ENCODE peak calls at places on chromosomes 2 and 18, in six cellular contexts. W, M, Q, O, P and T are unnamed samples.

GRCh38 chr2:224016963-224017362 is 22.1 kb downstream of the SERPINE2 start:
- DNase-seq in Q (no peak), P (no peak), O (no peak), M (no peak), W (no peak), T (no peak)

GRCh38 chr2:72668647-72669046 is 157.2 kb downstream of the EXOC6B start:
- DNase-seq in M (no peak), P (no peak), W (no peak), O (no peak), Q (no peak), T (no peak)

GRCh38 chr2:175436076-175436475 is 254.6 kb upstream of the ATP5MC3 start:
- DNase-seq in P (no peak), Q (no peak), W (no peak), O (no peak), M (no peak), T (no peak)

GRCh38 chr18:26520974-26521373 is 27.4 kb downstream of the KCTD1 start:
- DNase-seq in W (no peak), O (no peak), Q (no peak), M (no peak), P (no peak), T (no peak)

GRCh38 chr2:47310801-47311560 is 92.0 kb upstream of the MSH2 start:
- DNase-seq in Q (peak), O (no peak), P (peak), M (no peak), W (peak), T (no peak)

GRCh38 chr2:24245986-24246779 is 71.3 kb downstream of the FAM228A start:
- DNase-seq in M (no peak), W (no peak), Q (no peak), P (no peak), O (no peak), T (no peak)

GRCh38 chr2:67463810-67464209 is 66.7 kb downstream of the ETAA1 start:
- DNase-seq in O (no peak), Q (no peak), M (peak), W (no peak), P (no peak), T (no peak)

GRCh38 chr18:66511810-66512209 is 92.1 kb downstream of the CDH19 start:
- DNase-seq in P (no peak), M (no peak), W (peak), Q (no peak), O (no peak), T (no peak)

GRCh38 chr2:179594268-179595112 is 266.9 kb downstream of the ZNF385B start:
- DNase-seq in Q (no peak), P (no peak), O (no peak), M (no peak), W (no peak), T (no peak)

GRCh38 chr2:151437630-151438029 is 27.9 kb downstream of the RIF1 start:
- DNase-seq in Q (no peak), P (peak), M (peak), W (peak), O (no peak), T (no peak)

GRCh38 chr2:181123798-181124217 is 143.4 kb downstream of the UBE2E3 start:
- DNase-seq in Q (peak), W (peak), M (no peak), P (no peak), O (no peak), T (no peak)

DNA sequence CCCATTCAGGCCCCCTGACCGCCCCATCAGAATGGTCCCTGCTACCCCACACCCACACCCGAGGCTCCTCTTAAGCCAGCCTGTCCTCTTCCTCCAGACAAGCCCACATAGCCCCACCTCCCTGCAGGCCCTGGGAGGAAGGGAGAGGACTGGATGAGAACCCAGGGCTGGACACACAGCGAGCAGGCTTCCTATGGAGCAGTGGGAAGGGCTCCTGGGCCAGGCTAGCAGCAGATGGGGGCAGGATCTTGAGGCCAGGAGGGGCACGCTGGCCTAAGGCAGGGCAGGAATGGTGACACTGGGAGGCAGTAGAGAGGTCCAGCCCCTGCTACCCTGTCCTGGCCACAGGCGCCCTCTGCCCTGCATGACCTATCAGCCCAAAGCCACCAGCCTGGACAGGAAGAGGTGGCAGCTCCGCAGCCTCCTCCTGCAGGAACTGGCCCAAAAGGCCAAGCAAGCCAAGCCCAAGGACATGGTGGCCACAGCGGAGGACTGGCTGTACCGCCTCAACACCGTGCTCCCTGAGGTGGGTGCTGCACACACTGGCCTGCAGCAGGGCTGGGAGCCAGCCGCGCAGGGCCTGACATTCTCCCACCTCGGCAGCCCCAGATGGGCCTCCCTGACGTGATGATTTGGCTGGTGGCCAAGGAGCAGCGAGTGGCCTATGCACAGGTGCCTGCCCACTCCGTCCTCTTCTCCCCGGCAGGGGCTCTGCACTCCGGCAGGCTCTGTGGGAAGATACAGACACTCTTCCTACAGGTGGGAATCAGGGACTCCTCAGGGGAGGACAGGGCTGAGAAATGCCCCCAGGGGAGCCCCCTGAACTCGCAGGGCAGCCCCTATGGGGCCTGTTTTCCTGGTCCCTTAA is 43.3 kb downstream of the FER1L5 start:
- DNase-seq in M (no peak), O (peak), P (peak), W (peak), Q (no peak), T (no peak)
- TF ChIP-seq CTCF in M (no peak), O (peak), P (no peak), W (peak), Q (no peak), T (no peak)

GRCh38 chr2:70686577-70687460 is 81.2 kb downstream of the ADD2 start:
- DNase-seq in Q (no peak), W (peak), M (peak), P (peak), O (peak), T (no peak)
- TF ChIP-seq CTCF in Q (no peak), W (peak), M (peak), P (peak), O (peak), T (no peak)

GRCh38 chr2:156064540-156064939 is 268.0 kb downstream of the NR4A2 start:
- DNase-seq in M (no peak), O (no peak), Q (no peak), P (no peak), W (no peak), T (no peak)

DNA sequence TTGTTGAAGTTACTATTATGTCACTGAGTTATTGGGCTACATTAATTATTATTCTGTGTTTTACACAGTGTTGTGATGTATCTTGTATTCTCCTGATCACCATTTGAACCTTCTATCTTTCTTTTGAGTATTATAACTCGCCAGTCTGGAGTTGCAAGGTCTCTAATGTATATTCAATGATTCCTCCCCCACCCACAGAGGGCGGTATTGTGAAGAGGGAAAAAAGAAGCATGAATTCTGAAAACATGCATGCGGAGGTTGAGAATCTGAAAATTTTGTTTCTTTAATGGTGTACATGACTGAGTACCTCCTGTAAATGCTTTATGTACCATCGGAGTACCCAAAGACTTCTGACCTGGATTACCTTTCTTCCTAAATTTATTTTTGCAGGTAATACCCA is 266.6 kb downstream of the NR4A2 start:
- DNase-seq in W (no peak), P (no peak), M (no peak), Q (no peak), O (no peak), T (no peak)
- TF ChIP-seq CTCF in W (no peak), P (peak), M (peak), Q (peak), O (peak), T (no peak)

GRCh38 chr18:32468147-32468845 is 2.4 kb downstream of the GAREM1 start:
- DNase-seq in P (no peak), O (no peak), M (no peak), Q (no peak), W (no peak), T (no peak)

GRCh38 chr18:32470136-32470712 is 458 bp downstream of the GAREM1 start:
- DNase-seq in Q (peak), O (peak), P (no peak), M (no peak), W (peak), T (peak)

GRCh38 chr18:32470713-32471633 is at the start of gene GAREM1:
- DNase-seq in W (peak), Q (peak), P (peak), O (peak), M (peak), T (peak)

GRCh38 chr18:32469691-32470131 is 971 bp downstream of the GAREM1 start:
- DNase-seq in Q (no peak), W (peak), M (no peak), P (no peak), O (no peak), T (no peak)

DNA sequence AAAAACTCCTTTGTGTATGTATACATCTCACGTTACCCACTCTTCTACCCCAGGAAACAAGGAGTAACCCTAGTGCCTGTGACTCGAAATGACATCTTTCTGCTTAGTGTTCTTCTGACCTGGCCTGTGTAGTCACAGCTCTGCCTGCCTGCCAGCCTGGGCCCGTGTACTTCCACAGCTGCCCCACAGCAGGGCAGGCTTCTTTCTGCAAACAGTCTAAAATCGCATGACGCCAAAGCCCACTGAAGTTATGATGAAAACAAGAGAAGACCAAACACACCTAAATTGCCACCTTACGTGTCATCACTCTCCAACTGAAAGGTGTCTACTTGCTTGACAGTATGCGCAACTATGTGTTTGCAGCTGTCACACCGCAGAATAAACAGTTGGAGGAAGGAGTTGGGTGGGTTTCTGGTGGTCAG is 1.5 kb downstream of the GAREM1 start:
- DNase-seq in O (no peak), W (peak), P (peak), Q (peak), M (peak), T (no peak)
- TF ChIP-seq CTCF in O (no peak), W (peak), P (peak), Q (peak), M (peak), T (no peak)

DNA sequence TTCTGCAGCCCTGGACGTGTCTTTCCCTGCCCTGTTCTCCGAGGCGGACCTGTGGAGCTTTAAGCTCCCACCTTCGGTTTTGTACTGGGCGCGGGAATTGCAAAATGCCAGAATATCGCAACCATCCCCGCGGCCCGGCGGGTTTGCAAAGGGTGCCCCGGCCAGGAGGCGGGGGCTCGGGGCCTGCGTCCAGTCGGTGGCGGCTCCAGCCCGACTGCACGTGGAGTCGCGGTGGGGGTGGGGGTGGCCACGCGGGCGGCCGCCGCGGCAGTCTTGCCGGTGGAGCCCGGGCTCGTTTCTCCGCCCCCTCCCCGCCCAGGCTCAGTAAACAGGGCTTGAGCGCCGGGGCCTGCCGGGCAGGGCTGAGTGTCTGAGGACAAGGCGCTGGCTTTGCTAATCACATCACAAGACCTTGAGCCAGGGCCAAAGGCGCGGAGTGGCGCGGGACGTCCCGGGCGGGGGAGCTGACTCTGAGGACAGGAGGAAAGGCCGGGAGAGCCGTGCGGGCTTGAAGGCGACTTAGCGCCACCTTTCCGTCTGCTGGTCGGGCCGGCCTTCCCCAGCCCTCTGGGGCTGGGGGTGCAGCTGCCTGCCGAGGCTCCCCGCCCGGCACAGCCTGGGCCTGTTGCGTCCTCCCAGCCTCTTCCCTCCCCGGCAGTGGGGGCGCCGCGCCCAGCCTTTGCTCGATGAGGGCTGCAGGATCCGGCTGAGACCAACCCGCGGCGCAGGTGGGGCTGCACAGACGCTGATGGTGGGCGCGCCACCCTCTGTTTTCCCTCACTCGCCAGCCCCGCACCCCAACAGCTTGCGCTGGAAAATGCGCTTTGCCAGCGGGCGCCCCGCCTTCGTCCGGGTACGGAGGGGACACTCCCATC is 786 bp upstream of the ZFP36L2 start:
- DNase-seq in W (peak), M (peak), O (peak), Q (peak), P (peak), T (peak)
- TF ChIP-seq CTCF in W (no peak), M (no peak), O (peak), Q (no peak), P (no peak), T (no peak)

DNA sequence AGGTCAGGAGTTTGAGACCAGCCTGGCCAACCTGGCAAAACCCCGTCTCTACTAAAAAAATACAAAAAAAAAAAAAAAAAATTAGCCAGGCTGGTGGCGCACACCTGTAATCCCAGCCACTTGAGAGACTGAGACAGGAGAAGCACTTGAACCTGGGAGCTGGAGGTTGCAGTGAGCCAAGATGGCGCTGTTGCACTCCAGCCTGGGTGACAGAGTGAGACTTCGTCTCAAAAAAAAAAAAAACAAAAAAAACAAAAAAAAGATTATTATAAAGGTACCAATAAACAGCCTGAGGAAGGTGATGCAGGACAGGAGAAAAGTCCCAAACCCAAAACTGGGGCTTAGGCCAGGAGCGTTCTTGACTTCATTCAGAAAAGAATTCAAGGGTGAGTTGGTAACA is 1596.4 kb upstream of the CELF4 start:
- DNase-seq in M (no peak), W (no peak), P (no peak), Q (no peak), O (no peak), T (no peak)
- TF ChIP-seq CTCF in M (no peak), W (no peak), P (no peak), Q (no peak), O (peak), T (no peak)

GRCh38 chr18:8814206-8814605 is 108.8 kb downstream of the MTCL1 start:
- DNase-seq in Q (no peak), W (peak), O (no peak), M (no peak), P (no peak), T (no peak)

GRCh38 chr18:8816233-8816632 is 110.9 kb downstream of the MTCL1 start:
- DNase-seq in M (no peak), O (no peak), W (peak), Q (no peak), P (no peak), T (no peak)

GRCh38 chr18:8812631-8813030 is 107.3 kb downstream of the MTCL1 start:
- DNase-seq in M (no peak), O (no peak), P (no peak), Q (no peak), W (no peak), T (no peak)

GRCh38 chr18:8811115-8811514 is 105.8 kb downstream of the MTCL1 start:
- DNase-seq in W (no peak), P (no peak), M (no peak), Q (no peak), O (no peak), T (no peak)

GRCh38 chr18:8813621-8814020 is 108.3 kb downstream of the MTCL1 start:
- DNase-seq in W (peak), O (no peak), M (no peak), Q (no peak), P (no peak), T (no peak)
- TF ChIP-seq CTCF in W (no peak), O (no peak), M (no peak), Q (no peak), P (no peak), T (no peak)

GRCh38 chr2:26890341-26891000 is 42.5 kb downstream of the DPYSL5 start:
- DNase-seq in O (no peak), W (no peak), P (no peak), M (no peak), Q (no peak), T (no peak)
- TF ChIP-seq CTCF in O (no peak), W (no peak), P (no peak), M (no peak), Q (no peak), T (no peak)

DNA sequence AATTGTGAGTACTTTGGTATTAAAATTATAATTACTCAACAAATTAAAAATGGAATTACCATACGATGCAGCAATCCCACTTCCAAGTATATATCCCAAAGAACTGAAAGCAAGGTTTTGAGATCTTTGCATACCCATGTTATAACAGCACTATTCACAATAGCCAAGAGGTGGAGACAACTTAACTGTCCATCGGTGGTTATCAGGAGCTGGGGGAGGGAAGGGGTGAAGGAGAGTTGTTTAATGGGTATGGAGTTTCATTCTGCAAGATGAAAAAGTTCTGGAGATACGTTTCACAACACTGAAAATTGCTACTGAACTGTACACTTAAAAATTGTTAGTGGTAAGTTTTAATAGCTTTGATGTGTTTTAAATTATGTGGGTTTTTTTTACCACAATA is 25.7 kb downstream of the RAB10 start:
- DNase-seq in O (no peak), P (no peak), W (peak), Q (no peak), M (no peak), T (no peak)
- TF ChIP-seq CTCF in O (peak), P (peak), W (peak), Q (no peak), M (no peak), T (no peak)